ENCODE peak calls at places on chromosomes 4 and X, in ten cellular contexts. T, S, V, J, M, R, O, I, A and Q are unnamed samples.

GRCh38 chr4:147891476-147892115 is 159.7 kb downstream of the ARHGAP10 start:
- ATAC-seq in T (no peak), S (no peak), V (no peak), J (no peak), M (no peak), R (no peak), O (no peak), I (peak), A (peak), Q (no peak)

GRCh38 chr4:185554243-185555126 is 19.2 kb upstream of the PDLIM3 start:
- ATAC-seq in T (peak), S (no peak), V (no peak), J (peak), M (no peak), R (no peak), O (peak), I (peak), A (peak), Q (no peak)

GRCh38 chrX:42131856-42132255 is 208.5 kb upstream of the CASK start:
- ATAC-seq in T (no peak), S (no peak), V (no peak), J (no peak), M (no peak), R (no peak), O (peak), I (no peak), A (peak), Q (no peak)

GRCh38 chr4:143763587-143763986 is 63.1 kb upstream of the FREM3 start:
- ATAC-seq in T (no peak), S (no peak), V (no peak), J (no peak), M (no peak), R (no peak), O (no peak), I (no peak), A (no peak), Q (no peak)

GRCh38 chrX:19005909-19006308 is 22.0 kb upstream of the PHKA2 start:
- ATAC-seq in T (no peak), S (no peak), V (no peak), J (no peak), M (no peak), R (peak), O (no peak), I (no peak), A (no peak), Q (no peak)

GRCh38 chr4:188754372-188755002 is 615.2 kb downstream of the TRIML1 start:
- ATAC-seq in T (no peak), S (no peak), V (no peak), J (peak), M (no peak), R (no peak), O (no peak), I (no peak), A (no peak), Q (no peak)

GRCh38 chr4:78379991-78380739 is 171.4 kb upstream of the ANXA3 start:
- ATAC-seq in T (peak), S (no peak), V (no peak), J (no peak), M (no peak), R (no peak), O (no peak), I (no peak), A (no peak), Q (no peak)

GRCh38 chrX:4239650-4240540 is 526.4 kb upstream of the PRKX start:
- ATAC-seq in T (no peak), S (no peak), V (no peak), J (no peak), M (no peak), R (no peak), O (no peak), I (no peak), A (no peak), Q (no peak)

GRCh38 chr4:83821493-83821892 is 285.6 kb downstream of the GPAT3 start:
- ATAC-seq in T (no peak), S (no peak), V (no peak), J (no peak), M (no peak), R (no peak), O (no peak), I (no peak), A (no peak), Q (no peak)

GRCh38 chr4:1770791-1771231 is 22.3 kb upstream of the FGFR3 start:
- ATAC-seq in T (no peak), S (no peak), V (no peak), J (no peak), M (no peak), R (no peak), O (no peak), I (no peak), A (no peak), Q (no peak)